ENCODE peak calls at places on chromosome 20, in seven cellular contexts. One of them, this sample, is unnamed.

GRCh38 chr20:37567671-37568588 is 40.3 kb upstream of the BLCAP start:
- DNase-seq in cardiac fibroblast: no peak
- DNase-seq in activated naive CD4-positive, alpha-beta T cell treated with anti-CD3 and anti-CD28 coated beads, Interleukin-2, amount 10 ng/mL, durations not matched to agents 7 days and 5 days: no peak
- DNase-seq in ELR: no peak
- DNase-seq in NCI-H1092 treated with DMSO at 0.1 percent for 48 hours: peak; percentile 88
- DNase-seq in A673: peak; percentile 77
- DNase-seq in heart left ventricle: no peak
- DNase-seq in this sample: no peak

GRCh38 chr20:15146948-15147347 is 809.5 kb upstream of the FLRT3 start:
- DNase-seq in A673: no peak
- DNase-seq in activated naive CD4-positive, alpha-beta T cell treated with anti-CD3 and anti-CD28 coated beads, Interleukin-2, amount 10 ng/mL, durations not matched to agents 7 days and 5 days: no peak
- DNase-seq in ELR: no peak
- DNase-seq in cardiac fibroblast: no peak
- DNase-seq in NCI-H1092 treated with DMSO at 0.1 percent for 48 hours: peak; percentile 7
- DNase-seq in heart left ventricle: no peak
- DNase-seq in this sample: no peak

GRCh38 chr20:25050082-25050481 is 7.9 kb downstream of the ACSS1 start:
- DNase-seq in heart left ventricle: no peak
- DNase-seq in activated naive CD4-positive, alpha-beta T cell treated with anti-CD3 and anti-CD28 coated beads, Interleukin-2, amount 10 ng/mL, durations not matched to agents 7 days and 5 days: no peak
- DNase-seq in NCI-H1092 treated with DMSO at 0.1 percent for 48 hours: no peak
- DNase-seq in A673: no peak
- DNase-seq in cardiac fibroblast: no peak
- DNase-seq in ELR: no peak
- DNase-seq in this sample: no peak

GRCh38 chr20:61477366-61477966 is 225.4 kb downstream of the CDH4 start:
- DNase-seq in ELR: no peak
- DNase-seq in NCI-H1092 treated with DMSO at 0.1 percent for 48 hours: no peak
- DNase-seq in cardiac fibroblast: no peak
- DNase-seq in heart left ventricle: no peak
- DNase-seq in A673: no peak
- DNase-seq in activated naive CD4-positive, alpha-beta T cell treated with anti-CD3 and anti-CD28 coated beads, Interleukin-2, amount 10 ng/mL, durations not matched to agents 7 days and 5 days: no peak
- DNase-seq in this sample: no peak

GRCh38 chr20:38883081-38883980 is 42.9 kb upstream of the FAM83D start:
- DNase-seq in cardiac fibroblast: peak; percentile 25
- DNase-seq in heart left ventricle: peak; percentile 31
- DNase-seq in A673: no peak
- DNase-seq in NCI-H1092 treated with DMSO at 0.1 percent for 48 hours: peak; percentile 87
- DNase-seq in activated naive CD4-positive, alpha-beta T cell treated with anti-CD3 and anti-CD28 coated beads, Interleukin-2, amount 10 ng/mL, durations not matched to agents 7 days and 5 days: no peak
- DNase-seq in ELR: peak; percentile 11
- DNase-seq in this sample: no peak

GRCh38 chr20:45940053-45940452 is 5.6 kb downstream of the PCIF1 start:
- DNase-seq in NCI-H1092 treated with DMSO at 0.1 percent for 48 hours: no peak
- DNase-seq in heart left ventricle: no peak
- DNase-seq in ELR: no peak
- DNase-seq in A673: no peak
- DNase-seq in cardiac fibroblast: no peak
- DNase-seq in activated naive CD4-positive, alpha-beta T cell treated with anti-CD3 and anti-CD28 coated beads, Interleukin-2, amount 10 ng/mL, durations not matched to agents 7 days and 5 days: no peak
- DNase-seq in this sample: no peak

GRCh38 chr20:38700146-38700545 is 24.1 kb upstream of the SLC32A1 start:
- DNase-seq in ELR: no peak
- DNase-seq in cardiac fibroblast: no peak
- DNase-seq in heart left ventricle: no peak
- DNase-seq in A673: no peak
- DNase-seq in NCI-H1092 treated with DMSO at 0.1 percent for 48 hours: no peak
- DNase-seq in activated naive CD4-positive, alpha-beta T cell treated with anti-CD3 and anti-CD28 coated beads, Interleukin-2, amount 10 ng/mL, durations not matched to agents 7 days and 5 days: no peak
- DNase-seq in this sample: no peak

GRCh38 chr20:19861147-19861759 is 103.2 kb downstream of the RIN2 start:
- DNase-seq in A673: no peak
- DNase-seq in heart left ventricle: no peak
- DNase-seq in ELR: no peak
- DNase-seq in cardiac fibroblast: no peak
- DNase-seq in activated naive CD4-positive, alpha-beta T cell treated with anti-CD3 and anti-CD28 coated beads, Interleukin-2, amount 10 ng/mL, durations not matched to agents 7 days and 5 days: no peak
- DNase-seq in NCI-H1092 treated with DMSO at 0.1 percent for 48 hours: no peak
- DNase-seq in this sample: no peak

This sample was measured in AG08396.